ENCODE peak calls at places on chromosomes 3 and 15, in ten cellular contexts. Y is right lobe of liver, V is Panc1, U is fibroblast of lung, S is SJCRH30, N is left lung, H is BJ, G is right atrium auricular region, K is breast epithelium, J is endodermal cell. O is an unnamed sample. For H3K27me3 and H3K36me3, the result is how much of the 10 kb centered on the place peaks cover.

GRCh38 chr15:67322481-67322880 is 67.9 kb downstream of the IQCH start:
- DNase-seq in Y (no peak), V (no peak), U (peak), S (no peak), N (no peak), H (no peak), G (peak), K (no peak), J (no peak), O (no peak)

GRCh38 chr3:120743556-120744195 is 1.1 kb downstream of the GTF2E1 start:
- DNase-seq in Y (no peak), V (no peak), U (peak), S (no peak), N (no peak), H (no peak), G (no peak), K (no peak), J (no peak), O (peak)

GRCh38 chr3:15768421-15769255 is 29.1 kb downstream of the ANKRD28 start:
- DNase-seq in Y (peak), V (peak), U (peak), S (peak), N (peak), H (peak), G (no peak), K (no peak), J (no peak), O (no peak)

GRCh38 chr3:178603735-178604134 is 67.5 kb downstream of the KCNMB2 start:
- DNase-seq in Y (no peak), V (no peak), U (no peak), S (no peak), N (no peak), H (no peak), G (no peak), K (no peak), J (no peak), O (no peak)

GRCh38 chr15:31272558-31273257 is 53.9 kb upstream of the KLF13 start:
- DNase-seq in Y (no peak), V (no peak), U (no peak), S (no peak), N (peak), H (no peak), G (peak), K (peak), J (no peak), O (peak)

GRCh38 chr3:77459926-77460325 is 420.0 kb downstream of the ROBO2 start:
- DNase-seq in Y (no peak), V (no peak), U (peak), S (no peak), N (no peak), H (no peak), G (no peak), K (no peak), J (no peak), O (no peak)

GRCh38 chr3:19668163-19668562 is 265.9 kb downstream of the EFHB start:
- DNase-seq in Y (no peak), V (no peak), U (no peak), S (no peak), N (no peak), H (no peak), G (no peak), K (no peak), J (peak), O (no peak)

GRCh38 chr15:84604804-84605203 is 4.0 kb downstream of the ZSCAN2 start:
- DNase-seq in Y (no peak), V (no peak), U (peak), S (no peak), N (no peak), H (no peak), G (no peak), K (no peak), J (no peak), O (no peak)

GRCh38 chr15:40367038-40367672 is 9.1 kb downstream of the DISP2 start:
- DNase-seq in Y (peak), V (no peak), U (no peak), S (no peak), N (no peak), H (no peak), G (no peak), K (peak), J (peak), O (no peak)

GRCh38 chr3:56347219-56347871 is 120.9 kb downstream of the ERC2 start:
- DNase-seq in Y (peak), V (no peak), U (no peak), S (peak), N (no peak), H (no peak), G (no peak), K (no peak), J (peak), O (peak)

GRCh38 chr15:52653451-52653964 is 25.7 kb downstream of the ATOSA start:
- DNase-seq in Y (no peak), V (peak), U (peak), S (peak), N (no peak), H (no peak), G (no peak), K (no peak), J (no peak), O (no peak)

GRCh38 chr3:51799879-51800757 is 21.1 kb upstream of the IQCF6 start:
- DNase-seq in Y (no peak), V (peak), U (peak), S (peak), N (no peak), H (peak), G (no peak), K (no peak), J (peak), O (no peak)

GRCh38 chr3:128484404-128485282 is 8.4 kb downstream of the GATA2 start:
- DNase-seq in Y (no peak), V (no peak), U (peak), S (no peak), N (no peak), H (no peak), G (no peak), K (no peak), J (peak), O (peak)

GRCh38 chr15:40003491-40003916 is 35.5 kb downstream of the SRP14 start:
- DNase-seq in Y (no peak), V (no peak), U (no peak), S (no peak), N (no peak), H (no peak), G (no peak), K (no peak), J (no peak), O (no peak)

GRCh38 chr15:91867581-91868026 is 14.1 kb downstream of the SLCO3A1 start:
- DNase-seq in Y (peak), V (peak), U (peak), S (no peak), N (peak), H (peak), G (peak), K (peak), J (peak), O (peak)

GRCh38 chr3:13053915-13054704 is 19.1 kb downstream of the IQSEC1 start:
- DNase-seq in Y (no peak), V (no peak), U (no peak), S (no peak), N (no peak), H (no peak), G (no peak), K (no peak), J (no peak), O (no peak)

GRCh38 chr3:17065315-17065714 is 180.6 kb downstream of the PLCL2 start:
- DNase-seq in Y (no peak), V (no peak), U (no peak), S (no peak), N (no peak), H (no peak), G (no peak), K (no peak), J (no peak), O (no peak)
- H3K4me3 ChIP-seq in Y (no peak), V (no peak), U (no peak), S (no peak), N (no peak), H (no peak), G (no peak), K (no peak), J (no peak), O (no peak)

GRCh38 chr3:114942773-114943172 is 204.3 kb downstream of the ZBTB20 start:
- DNase-seq in Y (no peak), V (no peak), U (no peak), S (no peak), N (no peak), H (no peak), G (no peak), K (no peak), J (no peak), O (no peak)
- H3K27me3 ChIP-seq in Y (under half), V (under half), U (under half), S (under half), N (under half), H (under half), G (under half), K (under half), J (under half), O (under half)

DNA sequence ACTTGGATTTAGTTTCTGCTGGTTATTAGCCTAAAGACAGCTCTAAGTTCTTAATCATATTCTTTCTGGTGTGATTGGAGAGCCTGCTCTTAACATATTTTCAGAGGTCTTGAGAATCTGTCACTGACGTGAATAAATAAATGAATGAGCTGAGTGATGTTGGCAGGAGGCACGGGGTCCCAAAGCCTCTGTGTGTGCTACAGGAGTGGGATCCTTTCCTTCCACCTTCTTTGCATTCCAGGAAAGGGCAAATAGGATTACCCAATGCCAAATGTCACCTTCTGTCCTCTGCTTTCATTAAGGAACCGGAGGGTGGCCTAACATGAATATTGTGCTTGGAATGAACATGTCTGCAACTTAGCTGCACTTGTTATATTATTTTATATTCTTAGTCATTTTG is 53.1 kb downstream of the CD47 start:
- DNase-seq in Y (no peak), V (no peak), U (no peak), S (no peak), N (no peak), H (no peak), G (no peak), K (no peak), J (no peak), O (no peak)
- H3K36me3 ChIP-seq in Y (under half), V (under half), U (under half), S (under half), N (under half), H (under half), G (under half), K (under half), J (under half), O (under half)

GRCh38 chr15:75302318-75302717 is 19.7 kb downstream of the GOLGA6D start:
- DNase-seq in Y (no peak), V (no peak), U (no peak), S (no peak), N (no peak), H (no peak), G (no peak), K (no peak), J (peak), O (no peak)
- H3K4me3 ChIP-seq in Y (no peak), V (no peak), U (no peak), S (no peak), N (no peak), H (no peak), G (no peak), K (no peak), J (no peak), O (no peak)